ENCODE peak calls at places on chromosomes 11 and 22, in ten cellular contexts. N is IMR-90, S is GM13977, G is astrocyte of the cerebellum, K is suprapubic skin, R is hepatocyte, Y is fibroblast of the aortic adventitia, O is A549, B is cardiac fibroblast, W is MCF 10A. F is an unnamed sample.

GRCh38 chr11:15627560-15627959 is 512.8 kb downstream of the INSC start:
- DNase-seq in N (peak; percentile 74), S (no peak), G (no peak), K (no peak), R (no peak), Y (peak; percentile 13), O (no peak), B (peak; percentile 48), W (peak; percentile 7), F (no peak)

GRCh38 chr11:34558211-34558610 is 44.6 kb upstream of the ELF5 start:
- DNase-seq in N (no peak), S (no peak), G (peak; percentile 34), K (no peak), R (no peak), Y (no peak), O (no peak), B (no peak), W (peak; percentile 55), F (no peak)

GRCh38 chr22:39985383-39986045 is 9.2 kb upstream of the FAM83F start:
- DNase-seq in N (no peak), S (no peak), G (no peak), K (no peak), R (no peak), Y (no peak), O (no peak), B (no peak), W (no peak), F (no peak)

GRCh38 chr11:282630-283360 is 4.6 kb downstream of the NLRP6 start:
- DNase-seq in N (no peak), S (no peak), G (no peak), K (peak; percentile 52), R (no peak), Y (no peak), O (no peak), B (no peak), W (no peak), F (no peak)

GRCh38 chr11:84714316-84714780 is 912.8 kb downstream of the DLG2 start:
- DNase-seq in N (peak; percentile 6), S (peak; percentile 40), G (peak; percentile 40), K (no peak), R (peak; percentile 83), Y (peak; percentile 13), O (peak; percentile 18), B (peak; percentile 35), W (peak; percentile 76), F (no peak)

GRCh38 chr11:9187616-9188015 is 77.5 kb downstream of the DENND5A start:
- DNase-seq in N (no peak), S (no peak), G (no peak), K (no peak), R (no peak), Y (no peak), O (no peak), B (no peak), W (no peak), F (no peak)

GRCh38 chr11:35145249-35145648 is 6.3 kb downstream of the CD44 start:
- DNase-seq in N (peak; percentile 60), S (peak; percentile 67), G (no peak), K (no peak), R (no peak), Y (no peak), O (no peak), B (peak; percentile 45), W (peak; percentile 33), F (no peak)

GRCh38 chr11:92340839-92341238 is 116.2 kb downstream of the FAT3 start:
- DNase-seq in N (peak; percentile 2), S (no peak), G (no peak), K (no peak), R (peak; percentile 26), Y (peak; percentile 5), O (no peak), B (peak; percentile 48), W (peak; percentile 63), F (peak; percentile 83)

GRCh38 chr22:48257690-48258065 is 1495.2 kb downstream of the TBC1D22A start:
- DNase-seq in N (no peak), S (no peak), G (no peak), K (peak; percentile 74), R (no peak), Y (no peak), O (no peak), B (no peak), W (no peak), F (no peak)

GRCh38 chr11:46521947-46522681 is 71.7 kb downstream of the AMBRA1 start:
- DNase-seq in N (peak; percentile 79), S (no peak), G (peak; percentile 63), K (no peak), R (no peak), Y (peak; percentile 23), O (no peak), B (peak; percentile 56), W (no peak), F (no peak)
- TF ChIP-seq CTCF in N (peak; percentile 64), S (peak; percentile 41), G (peak; percentile 51), K (no peak), R (peak; percentile 22), Y (peak; percentile 39), O (no peak), B (peak; percentile 39), W (no peak), F (peak; percentile 24)

DNA sequence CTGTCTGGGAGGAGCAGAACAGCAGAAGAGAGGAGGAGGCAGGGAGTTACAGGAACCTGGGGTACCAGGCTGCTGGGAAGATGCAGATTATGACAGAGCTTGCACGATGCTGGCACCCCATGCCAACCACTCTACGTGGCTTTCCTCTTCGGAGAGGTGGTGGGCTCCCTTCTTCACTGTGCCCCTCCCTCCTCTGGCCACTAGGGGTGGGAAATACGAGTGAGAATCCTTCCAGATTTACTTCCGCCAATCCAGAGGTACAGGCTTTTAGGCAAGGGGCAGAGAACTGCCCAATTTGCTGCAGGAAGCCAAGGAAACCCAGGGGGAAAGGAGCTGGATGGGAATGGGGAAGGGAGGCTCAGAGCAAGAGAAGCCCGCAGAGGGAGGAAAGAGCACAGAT is 12.3 kb downstream of the HYOU1 start:
- DNase-seq in N (no peak), S (no peak), G (no peak), K (no peak), R (no peak), Y (no peak), O (no peak), B (no peak), W (no peak), F (no peak)
- TF ChIP-seq CTCF in N (no peak), S (no peak), G (peak; percentile 36), K (no peak), R (no peak), Y (peak; percentile 20), O (no peak), B (peak; percentile 8), W (no peak), F (no peak)

GRCh38 chr11:41612415-41612814 is 153.0 kb upstream of the LRRC4C start:
- DNase-seq in N (no peak), S (no peak), G (no peak), K (no peak), R (peak; percentile 11), Y (peak; percentile 11), O (no peak), B (peak; percentile 27), W (peak; percentile 9), F (no peak)
- TF ChIP-seq CTCF in N (no peak), S (peak; percentile 23), G (peak; percentile 50), K (peak; percentile 14), R (peak; percentile 32), Y (peak; percentile 21), O (no peak), B (peak; percentile 37), W (peak; percentile 34), F (no peak)

GRCh38 chr11:2074266-2074825 is 64.8 kb downstream of the IGF2 start:
- DNase-seq in N (no peak), S (no peak), G (no peak), K (no peak), R (no peak), Y (no peak), O (no peak), B (no peak), W (no peak), F (no peak)
- TF ChIP-seq CTCF in N (no peak), S (peak; percentile 33), G (peak; percentile 13), K (no peak), R (peak; percentile 9), Y (no peak), O (peak; percentile 18), B (peak; percentile 26), W (peak; percentile 24), F (peak; percentile 25)

GRCh38 chr11:14520086-14520901 is at the start of gene PSMA1:
- DNase-seq in N (peak; percentile 94), S (peak; percentile 86), G (peak; percentile 82), K (peak; percentile 98), R (peak; percentile 97), Y (peak; percentile 93), O (peak; percentile 91), B (peak; percentile 97), W (peak; percentile 94), F (peak; percentile 96)
- TF ChIP-seq CTCF in N (no peak), S (no peak), G (no peak), K (peak; percentile 32), R (no peak), Y (peak; percentile 16), O (no peak), B (no peak), W (no peak), F (peak; percentile 28)